ENCODE peak calls at places on chromosome 5, in seven cellular contexts. K, O, Z, Q, R, N and D are unnamed samples.

GRCh38 chr5:41875121-41875520 is 4.9 kb upstream of the OXCT1 start:
- DNase-seq in N (no peak), Z (no peak), Q (no peak), O (no peak), R (no peak), K (no peak), D (no peak)

GRCh38 chr5:90939208-90939607 is 380.6 kb downstream of the ADGRV1 start:
- DNase-seq in Q (no peak), R (no peak), O (no peak), Z (no peak), K (no peak), N (no peak), D (no peak)

GRCh38 chr5:171600736-171601265 is 181.4 kb downstream of the FGF18 start:
- DNase-seq in R (no peak), O (no peak), Q (no peak), N (peak; percentile 64), Z (peak; percentile 30), K (no peak), D (no peak)

GRCh38 chr5:169106906-169107305 is 194.0 kb downstream of the SLIT3 start:
- DNase-seq in Q (no peak), R (no peak), N (no peak), K (no peak), O (no peak), Z (no peak), D (no peak)

GRCh38 chr5:125232779-125233230 is 486.4 kb upstream of the ZNF608 start:
- DNase-seq in Q (no peak), Z (no peak), O (no peak), K (no peak), R (no peak), N (no peak), D (no peak)

GRCh38 chr5:153515269-153515668 is 24.8 kb downstream of the GRIA1 start:
- DNase-seq in O (no peak), Z (no peak), K (no peak), N (no peak), Q (no peak), R (no peak), D (no peak)

GRCh38 chr5:119022017-119022745 is 33.8 kb upstream of the DTWD2 start:
- DNase-seq in N (no peak), O (peak; percentile 20), Z (no peak), K (peak; percentile 51), Q (no peak), R (no peak), D (no peak)

GRCh38 chr5:32297181-32298055 is 15.3 kb downstream of the MTMR12 start:
- DNase-seq in O (no peak), Z (no peak), Q (no peak), R (no peak), K (no peak), N (no peak), D (no peak)

GRCh38 chr5:162078805-162079204 is 11.2 kb downstream of the GABRG2 start:
- DNase-seq in K (no peak), O (no peak), N (no peak), Z (no peak), Q (no peak), R (no peak), D (no peak)

GRCh38 chr5:162496080-162496808 is 428.7 kb downstream of the GABRG2 start:
- DNase-seq in O (no peak), R (no peak), K (no peak), Q (no peak), Z (no peak), N (no peak), D (no peak)

GRCh38 chr5:110371725-110372041 is 354.8 kb downstream of the TMEM232 start:
- DNase-seq in N (no peak), Q (no peak), Z (no peak), K (no peak), O (no peak), R (no peak), D (no peak)

GRCh38 chr5:130731839-130732238 is 433.2 kb downstream of the HINT1 start:
- DNase-seq in Z (no peak), O (no peak), R (no peak), N (no peak), K (no peak), Q (no peak), D (no peak)

GRCh38 chr5:127959152-127959764 is 124.3 kb upstream of the SLC12A2 start:
- DNase-seq in Q (peak; percentile 55), O (no peak), Z (peak; percentile 18), N (no peak), K (no peak), R (no peak), D (peak; percentile 96)

GRCh38 chr5:67292201-67292940 is 95.8 kb upstream of the CD180 start:
- DNase-seq in R (no peak), N (no peak), Q (no peak), O (no peak), K (no peak), Z (no peak), D (no peak)

DNA sequence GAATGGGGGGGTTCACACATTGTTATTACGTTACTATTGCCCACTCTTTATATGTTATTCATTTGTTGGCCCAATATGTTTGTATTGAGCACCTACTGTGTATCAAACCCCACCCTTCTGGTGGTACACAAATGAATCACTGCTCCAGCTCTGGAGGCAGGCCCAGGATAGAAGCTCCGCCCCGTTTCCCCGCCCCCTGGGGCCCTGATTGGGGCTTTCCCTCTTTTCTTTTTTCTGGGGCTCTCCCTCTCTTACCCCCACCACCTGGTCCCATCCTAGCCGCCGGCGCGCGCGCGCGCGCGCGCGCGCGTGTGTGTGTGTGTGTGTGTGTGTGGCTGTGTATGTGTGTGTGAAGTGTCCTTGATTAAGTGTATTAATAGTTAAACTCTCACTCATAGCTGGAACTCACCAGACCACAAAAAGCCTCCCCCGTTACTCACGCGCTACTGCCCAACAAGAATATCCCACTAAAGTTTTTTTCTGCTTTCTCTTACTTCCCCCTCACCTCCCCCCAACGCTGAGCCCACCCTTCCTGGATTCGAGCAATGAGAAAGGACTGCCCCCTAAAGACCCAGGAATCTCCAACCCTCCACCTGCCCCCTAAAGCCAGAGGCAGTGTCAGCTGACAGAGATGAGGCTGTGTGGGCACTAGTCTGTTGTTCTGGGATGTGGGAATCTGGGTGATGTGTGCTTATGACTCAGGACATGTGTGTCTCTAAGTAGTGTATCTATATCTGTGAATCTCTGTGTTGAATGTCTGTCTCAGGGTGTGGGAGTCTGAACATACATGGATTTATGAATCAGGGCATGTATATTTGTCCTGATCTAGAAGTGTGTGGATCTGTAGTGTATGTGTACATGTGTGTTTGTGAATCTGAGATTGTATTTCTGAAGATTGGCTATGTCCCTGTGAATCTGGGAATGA is 4.0 kb downstream of the CXXC5 start:
- DNase-seq in Z (peak; percentile 92), O (peak; percentile 72), N (peak; percentile 92), K (no peak), Q (no peak), R (no peak), D (no peak)
- H3K4me3 ChIP-seq in Z (peak overlapping the region; percentile 27), O (peak overlapping the region; percentile 38), N (peak overlapping the region; percentile 97), K (no peak overlapping the region), Q (no peak overlapping the region), R (no peak overlapping the region), D (no peak overlapping the region)

GRCh38 chr5:445591-445990 is 2.6 kb downstream of the EXOC3 start:
- DNase-seq in Q (no peak), K (no peak), R (no peak), O (no peak), Z (no peak), N (no peak), D (no peak)

GRCh38 chr5:444226-444625 is 1.2 kb downstream of the EXOC3 start:
- DNase-seq in N (no peak), Q (no peak), K (no peak), R (no peak), O (no peak), Z (no peak), D (no peak)

GRCh38 chr5:442335-443238 is at the start of gene EXOC3:
- DNase-seq in N (peak; percentile 77), O (peak; percentile 67), K (peak; percentile 74), Z (peak; percentile 52), R (no peak), Q (peak; percentile 65), D (peak; percentile 70)

GRCh38 chr5:441996-442334 is 1.0 kb upstream of the EXOC3 start:
- DNase-seq in N (no peak), Q (no peak), O (no peak), R (no peak), K (no peak), Z (no peak), D (no peak)

DNA sequence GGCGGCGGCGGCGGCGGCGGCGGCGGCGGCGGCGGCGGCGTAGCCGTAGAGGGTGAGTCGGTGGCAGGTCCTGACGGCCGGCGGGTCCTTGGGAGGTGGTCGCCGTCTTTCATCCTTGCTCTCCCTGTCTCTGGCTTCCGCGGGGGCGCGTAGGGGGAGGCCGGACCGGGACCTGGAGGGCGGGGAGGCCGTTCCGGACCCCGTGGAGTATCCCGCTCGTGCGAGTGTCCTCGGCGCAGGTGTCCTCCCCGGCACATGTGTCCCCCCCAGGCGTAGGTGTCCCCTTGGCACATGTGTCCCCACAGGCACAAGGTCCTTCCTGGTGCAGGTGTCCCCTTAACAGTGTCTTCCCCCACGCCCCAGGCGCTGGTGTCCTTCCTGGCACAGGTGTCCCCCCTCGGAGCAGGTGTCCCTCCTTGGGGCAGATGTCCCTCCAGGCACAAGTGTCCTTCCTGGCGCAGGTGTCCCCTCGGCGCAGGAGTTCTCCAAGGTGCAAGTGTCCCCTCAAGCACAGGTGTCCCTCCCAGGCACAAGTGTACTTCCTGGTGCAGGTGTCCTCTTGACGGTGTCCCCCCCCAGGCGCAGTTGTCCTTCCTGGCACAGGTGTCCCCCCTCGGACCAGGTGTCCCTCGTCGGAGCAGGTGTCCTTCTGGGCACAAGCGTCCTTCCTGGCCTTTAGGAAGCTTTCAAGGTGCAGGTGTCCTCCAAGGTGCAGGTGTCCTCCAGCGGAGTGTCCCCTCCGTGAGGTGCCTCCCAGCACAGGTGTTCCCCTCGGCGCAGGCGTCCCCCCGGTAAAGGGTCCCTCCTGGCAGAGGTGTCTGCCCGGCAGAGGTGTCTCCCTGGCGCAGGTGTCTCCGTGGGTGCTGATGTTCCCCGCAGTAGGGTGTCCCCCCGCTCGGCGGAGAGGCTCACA is 519 bp downstream of the EXOC3 start:
- DNase-seq in N (peak; percentile 59), K (no peak), Z (no peak), R (no peak), O (peak; percentile 23), Q (peak; percentile 33), D (peak; percentile 71)
- H3K27ac ChIP-seq in N (peak overlapping the region; percentile 56), K (no peak overlapping the region), Z (peak overlapping the region; percentile 93), R (no peak overlapping the region), O (peak overlapping the region; percentile 78), Q (no peak overlapping the region), D (no peak overlapping the region)

DNA sequence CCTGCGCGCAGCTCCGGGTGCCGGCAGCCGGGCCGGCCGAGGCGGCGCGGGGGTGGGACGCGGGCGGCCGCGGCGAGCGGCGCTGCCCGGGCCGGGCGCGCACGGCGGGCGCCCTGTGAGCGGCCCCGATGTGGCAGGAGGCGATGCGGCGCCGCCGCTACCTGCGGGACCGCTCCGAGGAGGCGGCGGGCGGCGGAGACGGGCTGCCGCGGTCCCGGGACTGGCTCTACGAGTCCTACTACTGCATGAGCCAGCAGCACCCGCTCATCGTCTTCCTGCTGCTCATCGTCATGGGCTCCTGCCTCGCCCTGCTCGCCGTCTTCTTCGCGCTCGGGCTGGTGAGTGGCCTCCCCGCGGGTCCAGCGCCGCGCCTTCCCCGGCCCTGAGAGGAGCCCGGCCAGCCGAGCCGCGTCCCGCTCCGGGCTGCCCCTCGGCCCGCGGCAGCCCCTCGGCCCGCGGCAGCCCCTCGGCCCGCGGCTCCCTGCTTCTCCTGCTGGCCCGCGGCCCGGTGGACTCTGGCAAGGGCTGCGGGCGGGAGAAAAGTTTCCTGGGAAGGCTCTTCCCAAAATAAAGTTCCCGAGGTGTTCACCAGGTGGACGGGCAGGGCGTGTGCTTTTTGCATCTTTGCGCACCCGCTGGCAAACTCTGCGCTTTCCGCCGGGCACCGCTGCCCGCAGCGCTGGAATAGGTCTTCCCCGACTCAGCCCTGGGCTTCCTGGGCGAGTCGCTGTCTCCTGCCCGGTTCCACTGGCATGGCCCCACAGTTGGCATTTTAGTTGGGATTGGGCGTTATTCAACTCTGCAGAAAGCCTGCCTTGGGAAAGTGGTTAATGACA is 449 bp downstream of the ADCY2 start:
- DNase-seq in Z (peak; percentile 59), N (no peak), R (no peak), O (no peak), Q (peak; percentile 28), K (peak; percentile 49), D (no peak)
- H3K4me3 ChIP-seq in Z (peak overlapping the region; percentile 77), N (peak overlapping the region; percentile 80), R (peak overlapping the region; percentile 92), O (no peak overlapping the region), Q (peak overlapping the region; percentile 59), K (peak overlapping the region; percentile 77), D (peak overlapping the region; percentile 10)

GRCh38 chr5:180523629-180524466 is 29.7 kb downstream of the CNOT6 start:
- DNase-seq in O (no peak), Q (no peak), K (peak; percentile 63), Z (no peak), N (no peak), R (no peak), D (no peak)
- H3K27ac ChIP-seq in O (no peak overlapping the region), Q (no peak overlapping the region), K (no peak overlapping the region), Z (no peak overlapping the region), N (no peak overlapping the region), R (no peak overlapping the region), D (no peak overlapping the region)